ENCODE peak calls at places on chromosomes 16 and 17, in five cellular contexts. E, B, S, U and Y are unnamed samples.

GRCh38 chr16:9102379-9102778 is 10.9 kb downstream of the HAPSTR1 start:
- DNase-seq in U (peak), S (no peak), E (peak), B (no peak), Y (no peak)

GRCh38 chr16:2341456-2342447 is 1.2 kb upstream of the ABCA3 start:
- DNase-seq in U (no peak), S (peak), B (peak), E (no peak), Y (no peak)

GRCh38 chr16:29862383-29862883 is 593 bp downstream of the CDIPT start:
- DNase-seq in S (no peak), E (no peak), B (no peak), U (peak), Y (no peak)

GRCh38 chr17:55717898-55718735 is 4.5 kb downstream of the TMEM100 start:
- DNase-seq in U (peak), E (peak), S (peak), B (peak), Y (peak)

GRCh38 chr17:81656835-81657234 is 493 bp upstream of the PDE6G start:
- DNase-seq in B (no peak), U (no peak), E (no peak), S (no peak), Y (no peak)

GRCh38 chr16:72788269-72788809 is 259.6 kb downstream of the ZFHX3 start:
- DNase-seq in B (no peak), S (no peak), U (no peak), E (no peak), Y (no peak)

GRCh38 chr17:82370471-82371332 is 863 bp upstream of the UTS2R start:
- DNase-seq in E (no peak), U (no peak), S (no peak), B (no peak), Y (no peak)

GRCh38 chr17:64326420-64327054 is 63.5 kb upstream of the TEX2 start:
- DNase-seq in S (no peak), E (no peak), B (no peak), U (peak), Y (no peak)

GRCh38 chr16:11632455-11632921 is 35.8 kb upstream of the SNN start:
- DNase-seq in S (no peak), U (peak), E (peak), B (no peak), Y (peak)

GRCh38 chr17:75570772-75571171 is 16.8 kb upstream of the MYO15B start:
- DNase-seq in B (no peak), S (no peak), U (no peak), E (no peak), Y (no peak)

GRCh38 chr17:27532269-27533067 is 76.2 kb downstream of the KSR1 start:
- DNase-seq in E (peak), S (no peak), U (peak), B (no peak), Y (no peak)

GRCh38 chr16:27769561-27770222 is 219.7 kb downstream of the KATNIP start:
- DNase-seq in U (no peak), E (peak), B (no peak), S (no peak), Y (no peak)
- H3K14ac ChIP-seq in U (no peak), E (no peak), B (no peak), S (no peak), Y (no peak)

DNA sequence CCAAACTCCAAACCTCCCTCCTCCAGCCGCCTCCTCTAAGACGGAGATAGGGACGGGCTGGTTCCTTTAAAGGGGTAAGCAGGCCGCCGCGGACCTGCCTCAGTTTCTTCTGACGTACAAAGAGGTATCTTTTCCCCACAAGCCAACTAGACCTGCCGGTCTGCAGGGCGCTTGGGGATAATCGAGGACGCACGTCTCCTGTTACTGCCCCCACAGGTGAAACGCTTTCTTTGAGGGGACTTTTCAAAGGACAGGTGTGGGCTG is 25.1 kb upstream of the RFFL start:
- DNase-seq in U (no peak), E (no peak), S (peak), B (peak), Y (peak)
- H3K23ac ChIP-seq in U (peak), E (peak), S (no peak), B (no peak), Y (peak)

GRCh38 chr17:41782142-41782541 is 4.4 kb downstream of the JUP start:
- DNase-seq in U (no peak), S (no peak), B (no peak), E (no peak), Y (no peak)

GRCh38 chr17:41785091-41785875 is 1.2 kb downstream of the JUP start:
- DNase-seq in B (peak), S (peak), E (no peak), U (peak), Y (peak)

GRCh38 chr17:41786227-41787020 is at the start of gene JUP:
- DNase-seq in S (peak), U (peak), E (peak), B (peak), Y (peak)

GRCh38 chr17:41785876-41786226 is 660 bp downstream of the JUP start:
- DNase-seq in B (peak), S (peak), E (no peak), U (no peak), Y (no peak)

DNA sequence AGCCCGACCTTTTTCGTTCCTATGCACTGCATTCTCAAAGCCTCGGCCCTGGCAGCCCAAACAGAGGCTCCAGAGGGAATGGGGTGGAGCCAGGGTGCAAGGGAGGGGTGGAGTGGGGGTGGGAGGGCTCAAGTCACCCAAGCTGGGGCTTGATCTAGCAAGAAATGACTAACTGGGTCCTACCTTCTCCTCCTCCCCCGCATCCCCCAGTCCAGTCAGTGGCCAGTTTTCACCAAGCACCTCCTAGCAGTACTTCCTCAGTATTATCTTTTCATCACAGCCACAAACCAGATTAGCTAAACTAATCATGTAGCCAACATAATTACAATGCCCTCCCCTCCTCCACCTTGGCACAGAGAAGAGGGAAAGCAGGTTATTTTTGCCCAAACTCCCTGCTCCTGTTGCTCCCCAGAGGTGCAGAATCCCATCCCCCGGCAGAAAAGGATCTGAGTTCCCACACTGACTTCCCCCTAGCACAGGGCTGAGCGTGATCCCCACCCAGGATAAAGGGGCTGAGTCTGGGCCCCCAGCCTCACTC is 2.2 kb downstream of the JUP start:
- DNase-seq in E (peak), S (no peak), B (peak), U (peak), Y (no peak)
- H2BK15ac ChIP-seq in E (peak), S (no peak), B (no peak), U (no peak), Y (no peak)

GRCh38 chr17:80331820-80332219 is 71.2 kb downstream of the RNF213 start:
- DNase-seq in U (no peak), S (no peak), B (no peak), E (no peak), Y (no peak)
- H3K14ac ChIP-seq in U (no peak), S (no peak), B (no peak), E (no peak), Y (no peak)

GRCh38 chr17:7931709-7932482 is at the start of the genes CNTROB and TRAPPC1:
- DNase-seq in E (peak), U (peak), S (peak), B (peak), Y (peak)
- H3K23ac ChIP-seq in E (peak), U (peak), S (no peak), B (no peak), Y (peak)